ENCODE peak calls at places on chromosomes 3 and 15, in six cellular contexts. One of them, this sample, is unnamed.

GRCh38 chr3:68904578-68904977 is 27.8 kb downstream of the TAFA4 start:
- DNase-seq in upper lobe of right lung: no peak
- DNase-seq in endothelial cell: no peak
- DNase-seq in tibial artery: no peak
- DNase-seq in fibroblast of lung: no peak
- DNase-seq in Peyer's patch: no peak
- DNase-seq in this sample: no peak

GRCh38 chr3:111650378-111651275 is 55.5 kb upstream of the ZBED2 start:
- DNase-seq in fibroblast of lung: no peak
- DNase-seq in tibial artery: no peak
- DNase-seq in Peyer's patch: no peak
- DNase-seq in endothelial cell: no peak
- DNase-seq in upper lobe of right lung: no peak
- DNase-seq in this sample: no peak

GRCh38 chr3:17638351-17638750 is 104.1 kb downstream of the TBC1D5 start:
- DNase-seq in tibial artery: no peak
- DNase-seq in endothelial cell: no peak
- DNase-seq in fibroblast of lung: no peak
- DNase-seq in upper lobe of right lung: no peak
- DNase-seq in Peyer's patch: no peak
- DNase-seq in this sample: no peak

GRCh38 chr3:42531470-42531869 is 29.0 kb downstream of the VIPR1 start:
- DNase-seq in tibial artery: no peak
- DNase-seq in upper lobe of right lung: no peak
- DNase-seq in endothelial cell: no peak
- DNase-seq in Peyer's patch: no peak
- DNase-seq in fibroblast of lung: no peak
- DNase-seq in this sample: no peak

GRCh38 chr15:90419202-90419601 is 31.2 kb downstream of the IQGAP1 start:
- DNase-seq in fibroblast of lung: no peak
- DNase-seq in Peyer's patch: no peak
- DNase-seq in endothelial cell: no peak
- DNase-seq in tibial artery: no peak
- DNase-seq in upper lobe of right lung: no peak
- DNase-seq in this sample: no peak

GRCh38 chr3:58776231-58776630 is 109.7 kb upstream of the FAM3D start:
- DNase-seq in tibial artery: no peak
- DNase-seq in Peyer's patch: no peak
- DNase-seq in upper lobe of right lung: no peak
- DNase-seq in fibroblast of lung: no peak
- DNase-seq in endothelial cell: no peak
- DNase-seq in this sample: no peak

GRCh38 chr3:41092791-41093190 is 106.5 kb upstream of the CTNNB1 start:
- DNase-seq in upper lobe of right lung: no peak
- DNase-seq in Peyer's patch: no peak
- DNase-seq in endothelial cell: no peak
- DNase-seq in tibial artery: no peak
- DNase-seq in fibroblast of lung: no peak
- DNase-seq in this sample: no peak

GRCh38 chr15:89809787-89810148 is 4.9 kb downstream of the ANPEP start:
- DNase-seq in Peyer's patch: no peak
- DNase-seq in fibroblast of lung: no peak
- DNase-seq in endothelial cell: no peak
- DNase-seq in upper lobe of right lung: no peak
- DNase-seq in tibial artery: no peak
- DNase-seq in this sample: no peak

GRCh38 chr3:179929091-179929529 is 107.6 kb downstream of the PEX5L start:
- DNase-seq in Peyer's patch: peak
- DNase-seq in tibial artery: peak
- DNase-seq in endothelial cell: peak
- DNase-seq in upper lobe of right lung: no peak
- DNase-seq in fibroblast of lung: peak
- DNase-seq in this sample: peak

GRCh38 chr3:147380996-147381376 is 25.4 kb downstream of the ZIC4 start:
- DNase-seq in endothelial cell: no peak
- DNase-seq in Peyer's patch: no peak
- DNase-seq in tibial artery: no peak
- DNase-seq in fibroblast of lung: no peak
- DNase-seq in upper lobe of right lung: no peak
- DNase-seq in this sample: no peak

GRCh38 chr3:130800829-130801228 is 54.2 kb upstream of the PIK3R4 start:
- DNase-seq in endothelial cell: no peak
- DNase-seq in Peyer's patch: no peak
- DNase-seq in tibial artery: no peak
- DNase-seq in upper lobe of right lung: no peak
- DNase-seq in fibroblast of lung: peak
- DNase-seq in this sample: peak

GRCh38 chr3:63809607-63810006 is 9.5 kb upstream of the C3orf49 start:
- DNase-seq in tibial artery: no peak
- DNase-seq in endothelial cell: no peak
- DNase-seq in fibroblast of lung: peak
- DNase-seq in upper lobe of right lung: no peak
- DNase-seq in Peyer's patch: no peak
- DNase-seq in this sample: no peak

GRCh38 chr3:131231710-131232348 is 149.7 kb upstream of the NUDT16 start:
- DNase-seq in endothelial cell: no peak
- DNase-seq in Peyer's patch: no peak
- DNase-seq in fibroblast of lung: peak
- DNase-seq in upper lobe of right lung: no peak
- DNase-seq in tibial artery: no peak
- DNase-seq in this sample: no peak

GRCh38 chr3:124510290-124510689 is 220.0 kb upstream of the UMPS start:
- DNase-seq in endothelial cell: no peak
- DNase-seq in Peyer's patch: no peak
- DNase-seq in fibroblast of lung: peak
- DNase-seq in upper lobe of right lung: no peak
- DNase-seq in tibial artery: no peak
- DNase-seq in this sample: no peak

GRCh38 chr3:156643729-156644389 is 30.5 kb upstream of the TIPARP start:
- DNase-seq in fibroblast of lung: peak
- DNase-seq in endothelial cell: no peak
- DNase-seq in tibial artery: no peak
- DNase-seq in upper lobe of right lung: no peak
- DNase-seq in Peyer's patch: peak
- DNase-seq in this sample: no peak

GRCh38 chr3:78791745-78792144 is 976.1 kb downstream of the ROBO1 start:
- DNase-seq in fibroblast of lung: no peak
- DNase-seq in Peyer's patch: no peak
- DNase-seq in tibial artery: no peak
- DNase-seq in upper lobe of right lung: no peak
- DNase-seq in endothelial cell: no peak
- DNase-seq in this sample: no peak

GRCh38 chr3:165624761-165625160 is 212.5 kb downstream of the BCHE start:
- DNase-seq in endothelial cell: no peak
- DNase-seq in fibroblast of lung: peak
- DNase-seq in Peyer's patch: no peak
- DNase-seq in upper lobe of right lung: no peak
- DNase-seq in tibial artery: no peak
- DNase-seq in this sample: no peak

GRCh38 chr3:88151358-88151757 is 1.6 kb downstream of the C3orf38 start:
- DNase-seq in tibial artery: no peak
- DNase-seq in endothelial cell: no peak
- DNase-seq in fibroblast of lung: peak
- DNase-seq in Peyer's patch: no peak
- DNase-seq in upper lobe of right lung: no peak
- DNase-seq in this sample: no peak

GRCh38 chr3:159378391-159378790 is 576.5 kb downstream of the MFSD1 start:
- DNase-seq in Peyer's patch: no peak
- DNase-seq in fibroblast of lung: no peak
- DNase-seq in endothelial cell: no peak
- DNase-seq in tibial artery: no peak
- DNase-seq in upper lobe of right lung: no peak
- DNase-seq in this sample: no peak

GRCh38 chr3:126960604-126960995 is 22.3 kb upstream of the PLXNA1 start:
- DNase-seq in tibial artery: no peak
- DNase-seq in upper lobe of right lung: peak
- DNase-seq in endothelial cell: no peak
- DNase-seq in fibroblast of lung: no peak
- DNase-seq in Peyer's patch: no peak
- DNase-seq in this sample: no peak

GRCh38 chr15:60479711-60480110 is 769 bp upstream of the ICE2 start:
- DNase-seq in endothelial cell: no peak
- DNase-seq in tibial artery: no peak
- DNase-seq in fibroblast of lung: no peak
- DNase-seq in upper lobe of right lung: no peak
- DNase-seq in Peyer's patch: no peak
- DNase-seq in this sample: peak

GRCh38 chr3:88189361-88189810 is 39.6 kb downstream of the C3orf38 start:
- DNase-seq in Peyer's patch: no peak
- DNase-seq in upper lobe of right lung: no peak
- DNase-seq in fibroblast of lung: no peak
- DNase-seq in tibial artery: no peak
- DNase-seq in endothelial cell: no peak
- DNase-seq in this sample: no peak

GRCh38 chr3:55912880-55913279 is 425.8 kb upstream of the WNT5A start:
- DNase-seq in Peyer's patch: no peak
- DNase-seq in fibroblast of lung: no peak
- DNase-seq in tibial artery: no peak
- DNase-seq in endothelial cell: no peak
- DNase-seq in upper lobe of right lung: no peak
- DNase-seq in this sample: no peak

GRCh38 chr3:94525039-94525438 is 462.2 kb downstream of the NSUN3 start:
- DNase-seq in endothelial cell: no peak
- DNase-seq in fibroblast of lung: peak
- DNase-seq in Peyer's patch: no peak
- DNase-seq in upper lobe of right lung: no peak
- DNase-seq in tibial artery: no peak
- DNase-seq in this sample: peak

GRCh38 chr3:132784502-132785025 is 62.4 kb upstream of the NPHP3 start:
- DNase-seq in endothelial cell: no peak
- DNase-seq in fibroblast of lung: peak
- DNase-seq in Peyer's patch: no peak
- DNase-seq in upper lobe of right lung: no peak
- DNase-seq in tibial artery: no peak
- DNase-seq in this sample: no peak

GRCh38 chr15:45134682-45135604 is 5.1 kb downstream of the DUOX1 start:
- DNase-seq in fibroblast of lung: no peak
- DNase-seq in tibial artery: no peak
- DNase-seq in Peyer's patch: no peak
- DNase-seq in upper lobe of right lung: peak
- DNase-seq in endothelial cell: peak
- DNase-seq in this sample: peak

GRCh38 chr15:74156678-74157411 is 16.7 kb upstream of the ISLR start:
- DNase-seq in upper lobe of right lung: no peak
- DNase-seq in Peyer's patch: peak
- DNase-seq in tibial artery: peak
- DNase-seq in fibroblast of lung: peak
- DNase-seq in endothelial cell: no peak
- DNase-seq in this sample: no peak

GRCh38 chr3:169591983-169592644 is 71.4 kb downstream of the MECOM start:
- DNase-seq in fibroblast of lung: peak
- DNase-seq in tibial artery: no peak
- DNase-seq in endothelial cell: no peak
- DNase-seq in Peyer's patch: no peak
- DNase-seq in upper lobe of right lung: no peak
- DNase-seq in this sample: no peak
- TF ChIP-seq CTCF in fibroblast of lung: no peak
- TF ChIP-seq CTCF in tibial artery: no peak
- TF ChIP-seq CTCF in endothelial cell: no peak
- TF ChIP-seq CTCF in Peyer's patch: no peak
- TF ChIP-seq CTCF in upper lobe of right lung: no peak
- TF ChIP-seq CTCF in this sample: no peak

DNA sequence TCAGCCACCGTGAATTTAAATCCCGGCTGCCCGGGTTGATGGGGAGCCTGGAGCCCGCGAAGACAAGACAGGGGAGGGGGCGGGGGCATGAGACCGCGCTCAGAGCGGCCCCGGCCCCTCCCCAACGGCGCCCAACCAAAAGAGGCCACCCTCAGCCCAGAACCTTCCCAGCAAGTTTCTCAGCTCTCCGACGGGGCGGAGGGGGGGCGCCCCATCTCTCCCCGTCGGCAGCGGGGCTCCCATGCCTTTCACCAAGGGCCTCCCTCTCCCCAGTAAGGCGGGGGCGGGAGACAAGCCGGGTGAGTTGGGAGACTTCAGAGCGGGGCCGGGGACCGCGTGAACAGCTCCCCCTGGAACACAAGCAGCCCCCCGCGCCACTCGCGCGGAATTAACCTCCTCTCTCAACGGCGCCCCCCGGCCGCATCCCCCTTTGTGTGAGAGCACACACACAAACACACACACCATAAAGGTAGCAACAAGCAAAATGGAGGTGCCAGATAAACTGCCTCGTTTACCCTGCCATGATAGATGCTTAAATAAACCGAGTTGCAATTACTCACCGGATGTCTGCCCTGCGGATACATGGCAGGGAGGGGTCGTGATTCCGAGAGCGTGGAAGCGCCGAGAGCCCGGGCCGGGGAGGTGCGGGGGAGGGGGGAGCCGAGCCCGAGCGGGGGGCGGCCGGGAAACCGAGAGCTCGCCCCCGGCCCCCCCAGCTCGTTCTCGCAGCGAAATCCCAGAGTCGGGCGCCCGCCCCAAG is 1.3 kb downstream of the TLE3 start:
- DNase-seq in Peyer's patch: peak
- DNase-seq in endothelial cell: peak
- DNase-seq in fibroblast of lung: peak
- DNase-seq in tibial artery: peak
- DNase-seq in upper lobe of right lung: peak
- DNase-seq in this sample: no peak
- TF ChIP-seq CTCF in Peyer's patch: no peak
- TF ChIP-seq CTCF in endothelial cell: no peak
- TF ChIP-seq CTCF in fibroblast of lung: no peak
- TF ChIP-seq CTCF in tibial artery: no peak
- TF ChIP-seq CTCF in upper lobe of right lung: no peak
- TF ChIP-seq CTCF in this sample: no peak

GRCh38 chr15:28873585-28874139 is 12.1 kb upstream of the APBA2 start:
- DNase-seq in fibroblast of lung: no peak
- DNase-seq in endothelial cell: no peak
- DNase-seq in Peyer's patch: no peak
- DNase-seq in tibial artery: no peak
- DNase-seq in upper lobe of right lung: no peak
- DNase-seq in this sample: no peak
- TF ChIP-seq CTCF in fibroblast of lung: no peak
- TF ChIP-seq CTCF in endothelial cell: no peak
- TF ChIP-seq CTCF in Peyer's patch: no peak
- TF ChIP-seq CTCF in tibial artery: no peak
- TF ChIP-seq CTCF in upper lobe of right lung: no peak
- TF ChIP-seq CTCF in this sample: no peak

DNA sequence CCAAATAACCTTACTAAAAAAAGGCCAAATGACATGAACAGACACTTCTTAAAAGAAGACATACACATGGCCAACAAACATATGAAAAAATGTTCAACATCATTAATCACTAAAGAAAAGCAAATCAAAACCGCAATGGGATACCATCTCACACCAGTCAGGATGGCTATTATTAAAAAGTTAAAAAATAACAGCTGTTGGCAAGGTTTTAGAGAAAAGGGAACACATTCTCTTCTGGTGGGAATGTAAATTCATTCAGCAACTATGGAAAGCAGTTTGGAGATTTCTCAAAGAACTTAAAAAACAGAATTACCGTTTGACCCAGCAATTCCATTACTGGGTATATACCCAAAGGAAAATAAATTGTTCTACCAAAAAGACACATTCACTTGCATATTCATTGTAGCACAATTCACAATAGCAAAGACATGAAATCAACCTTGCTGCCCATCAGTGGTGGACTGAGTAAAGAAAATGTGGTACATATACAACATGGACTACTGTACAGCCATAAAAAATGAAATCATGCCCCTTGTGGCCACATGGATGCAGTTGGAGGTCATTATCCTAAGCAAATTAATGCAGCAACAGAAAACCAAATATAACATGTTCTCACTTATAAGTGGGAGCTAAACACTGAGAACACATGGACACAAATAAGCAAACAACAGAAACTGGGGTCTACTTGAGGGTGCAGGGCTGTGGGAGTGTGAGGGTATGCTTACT is 190.7 kb upstream of the MCTP2 start:
- DNase-seq in Peyer's patch: no peak
- DNase-seq in endothelial cell: no peak
- DNase-seq in upper lobe of right lung: no peak
- DNase-seq in fibroblast of lung: peak
- DNase-seq in tibial artery: no peak
- DNase-seq in this sample: no peak
- TF ChIP-seq CTCF in Peyer's patch: no peak
- TF ChIP-seq CTCF in endothelial cell: peak
- TF ChIP-seq CTCF in upper lobe of right lung: no peak
- TF ChIP-seq CTCF in fibroblast of lung: no peak
- TF ChIP-seq CTCF in tibial artery: no peak
- TF ChIP-seq CTCF in this sample: peak